ENCODE peak calls at places on chromosomes 13 and 19, in ten cellular contexts. One of them, this sample, is unnamed.

GRCh38 chr13:53042897-53043296 is 14.3 kb downstream of the OLFM4 start:
- DNase-seq in kidney tubule cell: peak; percentile 2
- DNase-seq in Calu3: no peak
- DNase-seq in chondrocyte: no peak
- DNase-seq in NAMALWA: no peak
- DNase-seq in naive thymus-derived CD8-positive, alpha-beta T cell: no peak
- DNase-seq in NCI-H2081 treated with DMSO at 0.1 percent for 48 hours: no peak
- DNase-seq in DMS153: no peak
- DNase-seq in stimulated activated CD4-positive, alpha-beta T cell treated with anti-CD3 and anti-CD28 coated beads, Interleukin-4, amount 100 ng/mL, for 48 hours: no peak
- DNase-seq in anterior cingulate cortex: no peak
- DNase-seq in this sample: no peak

GRCh38 chr13:51180853-51181511 is 41.2 kb upstream of the FAM124A start:
- DNase-seq in stimulated activated CD4-positive, alpha-beta T cell treated with anti-CD3 and anti-CD28 coated beads, Interleukin-4, amount 100 ng/mL, for 48 hours: no peak
- DNase-seq in chondrocyte: no peak
- DNase-seq in DMS153: no peak
- DNase-seq in naive thymus-derived CD8-positive, alpha-beta T cell: no peak
- DNase-seq in NAMALWA: no peak
- DNase-seq in kidney tubule cell: no peak
- DNase-seq in anterior cingulate cortex: no peak
- DNase-seq in NCI-H2081 treated with DMSO at 0.1 percent for 48 hours: no peak
- DNase-seq in Calu3: no peak
- DNase-seq in this sample: no peak

GRCh38 chr13:39025433-39025839 is 12.5 kb downstream of the PROSER1 start:
- DNase-seq in stimulated activated CD4-positive, alpha-beta T cell treated with anti-CD3 and anti-CD28 coated beads, Interleukin-4, amount 100 ng/mL, for 48 hours: no peak
- DNase-seq in anterior cingulate cortex: no peak
- DNase-seq in chondrocyte: no peak
- DNase-seq in naive thymus-derived CD8-positive, alpha-beta T cell: no peak
- DNase-seq in DMS153: no peak
- DNase-seq in kidney tubule cell: peak; percentile 21
- DNase-seq in NAMALWA: no peak
- DNase-seq in NCI-H2081 treated with DMSO at 0.1 percent for 48 hours: no peak
- DNase-seq in Calu3: no peak
- DNase-seq in this sample: peak; percentile 17

GRCh38 chr19:681029-681626 is 4.9 kb downstream of the FSTL3 start:
- DNase-seq in anterior cingulate cortex: peak; percentile 61
- DNase-seq in chondrocyte: peak; percentile 84
- DNase-seq in kidney tubule cell: no peak
- DNase-seq in stimulated activated CD4-positive, alpha-beta T cell treated with anti-CD3 and anti-CD28 coated beads, Interleukin-4, amount 100 ng/mL, for 48 hours: no peak
- DNase-seq in DMS153: peak; percentile 71
- DNase-seq in naive thymus-derived CD8-positive, alpha-beta T cell: peak; percentile 73
- DNase-seq in NAMALWA: no peak
- DNase-seq in Calu3: peak; percentile 81
- DNase-seq in NCI-H2081 treated with DMSO at 0.1 percent for 48 hours: no peak
- DNase-seq in this sample: peak; percentile 87

GRCh38 chr19:29365836-29366417 is 153.0 kb upstream of the UQCRFS1 start:
- DNase-seq in Calu3: no peak
- DNase-seq in chondrocyte: no peak
- DNase-seq in stimulated activated CD4-positive, alpha-beta T cell treated with anti-CD3 and anti-CD28 coated beads, Interleukin-4, amount 100 ng/mL, for 48 hours: no peak
- DNase-seq in naive thymus-derived CD8-positive, alpha-beta T cell: no peak
- DNase-seq in anterior cingulate cortex: no peak
- DNase-seq in DMS153: no peak
- DNase-seq in kidney tubule cell: no peak
- DNase-seq in NAMALWA: no peak
- DNase-seq in NCI-H2081 treated with DMSO at 0.1 percent for 48 hours: no peak
- DNase-seq in this sample: no peak

GRCh38 chr13:32007494-32007893 is 24.1 kb upstream of the FRY start:
- DNase-seq in naive thymus-derived CD8-positive, alpha-beta T cell: no peak
- DNase-seq in stimulated activated CD4-positive, alpha-beta T cell treated with anti-CD3 and anti-CD28 coated beads, Interleukin-4, amount 100 ng/mL, for 48 hours: no peak
- DNase-seq in chondrocyte: no peak
- DNase-seq in Calu3: no peak
- DNase-seq in NAMALWA: no peak
- DNase-seq in kidney tubule cell: peak; percentile 16
- DNase-seq in DMS153: no peak
- DNase-seq in NCI-H2081 treated with DMSO at 0.1 percent for 48 hours: no peak
- DNase-seq in anterior cingulate cortex: no peak
- DNase-seq in this sample: no peak

GRCh38 chr13:71968025-71968424 is 101.0 kb upstream of the DACH1 start:
- DNase-seq in NAMALWA: no peak
- DNase-seq in DMS153: no peak
- DNase-seq in chondrocyte: no peak
- DNase-seq in NCI-H2081 treated with DMSO at 0.1 percent for 48 hours: no peak
- DNase-seq in Calu3: no peak
- DNase-seq in naive thymus-derived CD8-positive, alpha-beta T cell: no peak
- DNase-seq in kidney tubule cell: peak; percentile 2
- DNase-seq in anterior cingulate cortex: no peak
- DNase-seq in stimulated activated CD4-positive, alpha-beta T cell treated with anti-CD3 and anti-CD28 coated beads, Interleukin-4, amount 100 ng/mL, for 48 hours: no peak
- DNase-seq in this sample: no peak

GRCh38 chr19:11580665-11581418 is 3.4 kb upstream of the ACP5 start:
- DNase-seq in chondrocyte: no peak
- DNase-seq in naive thymus-derived CD8-positive, alpha-beta T cell: no peak
- DNase-seq in kidney tubule cell: no peak
- DNase-seq in stimulated activated CD4-positive, alpha-beta T cell treated with anti-CD3 and anti-CD28 coated beads, Interleukin-4, amount 100 ng/mL, for 48 hours: no peak
- DNase-seq in Calu3: no peak
- DNase-seq in NAMALWA: no peak
- DNase-seq in NCI-H2081 treated with DMSO at 0.1 percent for 48 hours: no peak
- DNase-seq in DMS153: no peak
- DNase-seq in anterior cingulate cortex: no peak
- DNase-seq in this sample: no peak

GRCh38 chr13:76854894-76855293 is 31.3 kb downstream of the KCTD12 start:
- DNase-seq in NAMALWA: no peak
- DNase-seq in kidney tubule cell: peak; percentile 65
- DNase-seq in anterior cingulate cortex: no peak
- DNase-seq in chondrocyte: no peak
- DNase-seq in stimulated activated CD4-positive, alpha-beta T cell treated with anti-CD3 and anti-CD28 coated beads, Interleukin-4, amount 100 ng/mL, for 48 hours: no peak
- DNase-seq in naive thymus-derived CD8-positive, alpha-beta T cell: no peak
- DNase-seq in Calu3: no peak
- DNase-seq in DMS153: no peak
- DNase-seq in NCI-H2081 treated with DMSO at 0.1 percent for 48 hours: no peak
- DNase-seq in this sample: no peak

GRCh38 chr19:18290250-18291018 is 9.0 kb upstream of the JUND start:
- DNase-seq in chondrocyte: no peak
- DNase-seq in anterior cingulate cortex: no peak
- DNase-seq in Calu3: no peak
- DNase-seq in NAMALWA: peak; percentile 47
- DNase-seq in stimulated activated CD4-positive, alpha-beta T cell treated with anti-CD3 and anti-CD28 coated beads, Interleukin-4, amount 100 ng/mL, for 48 hours: peak; percentile 95
- DNase-seq in naive thymus-derived CD8-positive, alpha-beta T cell: peak; percentile 92
- DNase-seq in NCI-H2081 treated with DMSO at 0.1 percent for 48 hours: no peak
- DNase-seq in DMS153: no peak
- DNase-seq in kidney tubule cell: no peak
- DNase-seq in this sample: no peak

GRCh38 chr13:47632311-47632710 is 368.8 kb downstream of the SUCLA2 start:
- DNase-seq in NAMALWA: no peak
- DNase-seq in naive thymus-derived CD8-positive, alpha-beta T cell: no peak
- DNase-seq in kidney tubule cell: no peak
- DNase-seq in stimulated activated CD4-positive, alpha-beta T cell treated with anti-CD3 and anti-CD28 coated beads, Interleukin-4, amount 100 ng/mL, for 48 hours: no peak
- DNase-seq in DMS153: no peak
- DNase-seq in NCI-H2081 treated with DMSO at 0.1 percent for 48 hours: no peak
- DNase-seq in chondrocyte: no peak
- DNase-seq in anterior cingulate cortex: no peak
- DNase-seq in Calu3: no peak
- DNase-seq in this sample: no peak

GRCh38 chr13:86298741-86299140 is 499.5 kb upstream of the SLITRK6 start:
- DNase-seq in NCI-H2081 treated with DMSO at 0.1 percent for 48 hours: no peak
- DNase-seq in naive thymus-derived CD8-positive, alpha-beta T cell: no peak
- DNase-seq in chondrocyte: no peak
- DNase-seq in kidney tubule cell: peak; percentile 4
- DNase-seq in stimulated activated CD4-positive, alpha-beta T cell treated with anti-CD3 and anti-CD28 coated beads, Interleukin-4, amount 100 ng/mL, for 48 hours: no peak
- DNase-seq in Calu3: no peak
- DNase-seq in NAMALWA: no peak
- DNase-seq in DMS153: no peak
- DNase-seq in anterior cingulate cortex: no peak
- DNase-seq in this sample: no peak

GRCh38 chr19:35268546-35269424 is at the start of gene USF2:
- DNase-seq in Calu3: peak; percentile 83
- DNase-seq in DMS153: peak; percentile 34
- DNase-seq in anterior cingulate cortex: peak; percentile 79
- DNase-seq in stimulated activated CD4-positive, alpha-beta T cell treated with anti-CD3 and anti-CD28 coated beads, Interleukin-4, amount 100 ng/mL, for 48 hours: peak; percentile 61
- DNase-seq in kidney tubule cell: peak; percentile 72
- DNase-seq in chondrocyte: peak; percentile 26
- DNase-seq in naive thymus-derived CD8-positive, alpha-beta T cell: peak; percentile 82
- DNase-seq in NAMALWA: peak; percentile 75
- DNase-seq in NCI-H2081 treated with DMSO at 0.1 percent for 48 hours: peak; percentile 27
- DNase-seq in this sample: peak; percentile 66

GRCh38 chr13:44508562-44509062 is 67.5 kb downstream of the TSC22D1 start:
- DNase-seq in kidney tubule cell: no peak
- DNase-seq in stimulated activated CD4-positive, alpha-beta T cell treated with anti-CD3 and anti-CD28 coated beads, Interleukin-4, amount 100 ng/mL, for 48 hours: no peak
- DNase-seq in Calu3: no peak
- DNase-seq in NCI-H2081 treated with DMSO at 0.1 percent for 48 hours: no peak
- DNase-seq in naive thymus-derived CD8-positive, alpha-beta T cell: no peak
- DNase-seq in anterior cingulate cortex: no peak
- DNase-seq in NAMALWA: no peak
- DNase-seq in chondrocyte: no peak
- DNase-seq in DMS153: no peak
- DNase-seq in this sample: no peak

GRCh38 chr13:46053162-46054012 is 841 bp upstream of the ZC3H13 start:
- DNase-seq in kidney tubule cell: no peak
- DNase-seq in NAMALWA: no peak
- DNase-seq in NCI-H2081 treated with DMSO at 0.1 percent for 48 hours: no peak
- DNase-seq in anterior cingulate cortex: no peak
- DNase-seq in chondrocyte: no peak
- DNase-seq in Calu3: no peak
- DNase-seq in naive thymus-derived CD8-positive, alpha-beta T cell: no peak
- DNase-seq in stimulated activated CD4-positive, alpha-beta T cell treated with anti-CD3 and anti-CD28 coated beads, Interleukin-4, amount 100 ng/mL, for 48 hours: no peak
- DNase-seq in DMS153: no peak
- DNase-seq in this sample: no peak

GRCh38 chr13:45289936-45290563 is 50.9 kb downstream of the TPT1 start:
- DNase-seq in naive thymus-derived CD8-positive, alpha-beta T cell: no peak
- DNase-seq in chondrocyte: no peak
- DNase-seq in NAMALWA: no peak
- DNase-seq in kidney tubule cell: no peak
- DNase-seq in stimulated activated CD4-positive, alpha-beta T cell treated with anti-CD3 and anti-CD28 coated beads, Interleukin-4, amount 100 ng/mL, for 48 hours: no peak
- DNase-seq in anterior cingulate cortex: no peak
- DNase-seq in DMS153: peak; percentile 78
- DNase-seq in NCI-H2081 treated with DMSO at 0.1 percent for 48 hours: no peak
- DNase-seq in Calu3: no peak
- DNase-seq in this sample: peak; percentile 21

GRCh38 chr13:98570929-98571372 is 6.0 kb downstream of the STK24 start:
- DNase-seq in chondrocyte: no peak
- DNase-seq in NCI-H2081 treated with DMSO at 0.1 percent for 48 hours: no peak
- DNase-seq in NAMALWA: peak; percentile 98
- DNase-seq in anterior cingulate cortex: no peak
- DNase-seq in DMS153: peak; percentile 38
- DNase-seq in stimulated activated CD4-positive, alpha-beta T cell treated with anti-CD3 and anti-CD28 coated beads, Interleukin-4, amount 100 ng/mL, for 48 hours: no peak
- DNase-seq in naive thymus-derived CD8-positive, alpha-beta T cell: no peak
- DNase-seq in kidney tubule cell: peak; percentile 97
- DNase-seq in Calu3: peak; percentile 18
- DNase-seq in this sample: peak; percentile 9

GRCh38 chr19:14632286-14632685 is 42.4 kb downstream of the ADGRE3 start:
- DNase-seq in NAMALWA: peak; percentile 84
- DNase-seq in stimulated activated CD4-positive, alpha-beta T cell treated with anti-CD3 and anti-CD28 coated beads, Interleukin-4, amount 100 ng/mL, for 48 hours: no peak
- DNase-seq in chondrocyte: no peak
- DNase-seq in Calu3: peak; percentile 8
- DNase-seq in NCI-H2081 treated with DMSO at 0.1 percent for 48 hours: no peak
- DNase-seq in DMS153: no peak
- DNase-seq in anterior cingulate cortex: no peak
- DNase-seq in kidney tubule cell: no peak
- DNase-seq in naive thymus-derived CD8-positive, alpha-beta T cell: no peak
- DNase-seq in this sample: peak; percentile 7

GRCh38 chr19:58570770-58571574 is 2.2 kb downstream of the MZF1 start:
- DNase-seq in naive thymus-derived CD8-positive, alpha-beta T cell: peak; percentile 55
- DNase-seq in kidney tubule cell: no peak
- DNase-seq in Calu3: no peak
- DNase-seq in NAMALWA: no peak
- DNase-seq in chondrocyte: peak; percentile 88
- DNase-seq in DMS153: no peak
- DNase-seq in stimulated activated CD4-positive, alpha-beta T cell treated with anti-CD3 and anti-CD28 coated beads, Interleukin-4, amount 100 ng/mL, for 48 hours: no peak
- DNase-seq in anterior cingulate cortex: no peak
- DNase-seq in NCI-H2081 treated with DMSO at 0.1 percent for 48 hours: no peak
- DNase-seq in this sample: no peak

GRCh38 chr13:46961719-46962118 is 64.9 kb upstream of the HTR2A start:
- DNase-seq in NAMALWA: no peak
- DNase-seq in Calu3: no peak
- DNase-seq in anterior cingulate cortex: no peak
- DNase-seq in DMS153: no peak
- DNase-seq in NCI-H2081 treated with DMSO at 0.1 percent for 48 hours: no peak
- DNase-seq in naive thymus-derived CD8-positive, alpha-beta T cell: no peak
- DNase-seq in chondrocyte: no peak
- DNase-seq in stimulated activated CD4-positive, alpha-beta T cell treated with anti-CD3 and anti-CD28 coated beads, Interleukin-4, amount 100 ng/mL, for 48 hours: no peak
- DNase-seq in kidney tubule cell: peak; percentile 78
- DNase-seq in this sample: no peak

GRCh38 chr19:37654833-37655688 is at the start of gene ZFP30:
- DNase-seq in anterior cingulate cortex: peak; percentile 90
- DNase-seq in chondrocyte: peak; percentile 97
- DNase-seq in naive thymus-derived CD8-positive, alpha-beta T cell: peak; percentile 86
- DNase-seq in stimulated activated CD4-positive, alpha-beta T cell treated with anti-CD3 and anti-CD28 coated beads, Interleukin-4, amount 100 ng/mL, for 48 hours: peak; percentile 85
- DNase-seq in DMS153: peak; percentile 85
- DNase-seq in Calu3: peak; percentile 82
- DNase-seq in kidney tubule cell: peak; percentile 90
- DNase-seq in NAMALWA: no peak
- DNase-seq in NCI-H2081 treated with DMSO at 0.1 percent for 48 hours: peak; percentile 56
- DNase-seq in this sample: peak; percentile 64

GRCh38 chr19:17648097-17648660 is 40.0 kb downstream of the UNC13A start:
- DNase-seq in NAMALWA: no peak
- DNase-seq in DMS153: no peak
- DNase-seq in kidney tubule cell: no peak
- DNase-seq in chondrocyte: peak; percentile 92
- DNase-seq in naive thymus-derived CD8-positive, alpha-beta T cell: no peak
- DNase-seq in NCI-H2081 treated with DMSO at 0.1 percent for 48 hours: no peak
- DNase-seq in anterior cingulate cortex: no peak
- DNase-seq in Calu3: no peak
- DNase-seq in stimulated activated CD4-positive, alpha-beta T cell treated with anti-CD3 and anti-CD28 coated beads, Interleukin-4, amount 100 ng/mL, for 48 hours: no peak
- DNase-seq in this sample: no peak

GRCh38 chr19:3683405-3683865 is 16.8 kb downstream of the PIP5K1C start:
- DNase-seq in Calu3: no peak
- DNase-seq in DMS153: no peak
- DNase-seq in chondrocyte: peak; percentile 96
- DNase-seq in naive thymus-derived CD8-positive, alpha-beta T cell: no peak
- DNase-seq in NAMALWA: peak; percentile 27
- DNase-seq in anterior cingulate cortex: no peak
- DNase-seq in stimulated activated CD4-positive, alpha-beta T cell treated with anti-CD3 and anti-CD28 coated beads, Interleukin-4, amount 100 ng/mL, for 48 hours: no peak
- DNase-seq in kidney tubule cell: no peak
- DNase-seq in NCI-H2081 treated with DMSO at 0.1 percent for 48 hours: no peak
- DNase-seq in this sample: no peak

GRCh38 chr19:46723471-46723870 is 6.6 kb upstream of the PRKD2 start:
- DNase-seq in kidney tubule cell: no peak
- DNase-seq in chondrocyte: no peak
- DNase-seq in naive thymus-derived CD8-positive, alpha-beta T cell: no peak
- DNase-seq in stimulated activated CD4-positive, alpha-beta T cell treated with anti-CD3 and anti-CD28 coated beads, Interleukin-4, amount 100 ng/mL, for 48 hours: no peak
- DNase-seq in Calu3: no peak
- DNase-seq in NAMALWA: no peak
- DNase-seq in DMS153: no peak
- DNase-seq in NCI-H2081 treated with DMSO at 0.1 percent for 48 hours: no peak
- DNase-seq in anterior cingulate cortex: no peak
- DNase-seq in this sample: no peak

GRCh38 chr13:42266464-42266863 is 5.5 kb upstream of the AKAP11 start:
- DNase-seq in NCI-H2081 treated with DMSO at 0.1 percent for 48 hours: no peak
- DNase-seq in DMS153: no peak
- DNase-seq in kidney tubule cell: peak; percentile 35
- DNase-seq in chondrocyte: no peak
- DNase-seq in anterior cingulate cortex: no peak
- DNase-seq in NAMALWA: no peak
- DNase-seq in naive thymus-derived CD8-positive, alpha-beta T cell: no peak
- DNase-seq in Calu3: no peak
- DNase-seq in stimulated activated CD4-positive, alpha-beta T cell treated with anti-CD3 and anti-CD28 coated beads, Interleukin-4, amount 100 ng/mL, for 48 hours: no peak
- DNase-seq in this sample: no peak

GRCh38 chr13:30690282-30691188 is 44.8 kb upstream of the ALOX5AP start:
- DNase-seq in DMS153: peak; percentile 39
- DNase-seq in Calu3: peak; percentile 12
- DNase-seq in NAMALWA: peak; percentile 73
- DNase-seq in stimulated activated CD4-positive, alpha-beta T cell treated with anti-CD3 and anti-CD28 coated beads, Interleukin-4, amount 100 ng/mL, for 48 hours: no peak
- DNase-seq in naive thymus-derived CD8-positive, alpha-beta T cell: no peak
- DNase-seq in kidney tubule cell: peak; percentile 51
- DNase-seq in chondrocyte: no peak
- DNase-seq in anterior cingulate cortex: no peak
- DNase-seq in NCI-H2081 treated with DMSO at 0.1 percent for 48 hours: no peak
- DNase-seq in this sample: peak; percentile 6

GRCh38 chr19:30969586-30969985 is 379.6 kb downstream of the TSHZ3 start:
- DNase-seq in Calu3: no peak
- DNase-seq in anterior cingulate cortex: no peak
- DNase-seq in kidney tubule cell: no peak
- DNase-seq in DMS153: no peak
- DNase-seq in naive thymus-derived CD8-positive, alpha-beta T cell: no peak
- DNase-seq in NCI-H2081 treated with DMSO at 0.1 percent for 48 hours: no peak
- DNase-seq in chondrocyte: no peak
- DNase-seq in NAMALWA: no peak
- DNase-seq in stimulated activated CD4-positive, alpha-beta T cell treated with anti-CD3 and anti-CD28 coated beads, Interleukin-4, amount 100 ng/mL, for 48 hours: no peak
- DNase-seq in this sample: no peak

GRCh38 chr13:60654405-60654804 is 257.4 kb downstream of the TDRD3 start:
- DNase-seq in stimulated activated CD4-positive, alpha-beta T cell treated with anti-CD3 and anti-CD28 coated beads, Interleukin-4, amount 100 ng/mL, for 48 hours: no peak
- DNase-seq in NAMALWA: no peak
- DNase-seq in kidney tubule cell: peak; percentile 28
- DNase-seq in NCI-H2081 treated with DMSO at 0.1 percent for 48 hours: no peak
- DNase-seq in anterior cingulate cortex: peak; percentile 36
- DNase-seq in DMS153: no peak
- DNase-seq in chondrocyte: no peak
- DNase-seq in Calu3: no peak
- DNase-seq in naive thymus-derived CD8-positive, alpha-beta T cell: no peak
- DNase-seq in this sample: no peak

This sample was measured in NCI-H2029.